ENCODE peak calls at places on chromosome 10, in eight cellular contexts. One of them, this sample, is unnamed.

GRCh38 chr10:65793738-65794425 is 1132.0 kb upstream of the LRRTM3 start:
- DNase-seq in AML-193: no peak
- DNase-seq in HepG2: no peak
- DNase-seq in lung microvascular endothelial cell: no peak
- DNase-seq in erythroblast: no peak
- DNase-seq in activated CD4-positive, alpha-beta T cell treated with anti-CD3 and anti-CD28 coated beads for 48 hours: no peak
- DNase-seq in left kidney: no peak
- DNase-seq in KBM-7: no peak
- DNase-seq in this sample: no peak

GRCh38 chr10:114404171-114405010 is at the start of gene AFAP1L2:
- DNase-seq in KBM-7: no peak
- DNase-seq in activated CD4-positive, alpha-beta T cell treated with anti-CD3 and anti-CD28 coated beads for 48 hours: no peak
- DNase-seq in lung microvascular endothelial cell: no peak
- DNase-seq in AML-193: no peak
- DNase-seq in erythroblast: no peak
- DNase-seq in HepG2: no peak
- DNase-seq in left kidney: peak; percentile 62
- DNase-seq in this sample: peak; percentile 66

GRCh38 chr10:63628526-63629362 is 107.5 kb downstream of the REEP3 start:
- DNase-seq in HepG2: peak; percentile 23
- DNase-seq in erythroblast: peak; percentile 72
- DNase-seq in left kidney: peak; percentile 93
- DNase-seq in KBM-7: peak; percentile 94
- DNase-seq in activated CD4-positive, alpha-beta T cell treated with anti-CD3 and anti-CD28 coated beads for 48 hours: no peak
- DNase-seq in AML-193: peak; percentile 85
- DNase-seq in lung microvascular endothelial cell: peak; percentile 77
- DNase-seq in this sample: peak; percentile 61

GRCh38 chr10:100020883-100021248 is 11.1 kb upstream of the DNMBP start:
- DNase-seq in KBM-7: no peak
- DNase-seq in activated CD4-positive, alpha-beta T cell treated with anti-CD3 and anti-CD28 coated beads for 48 hours: no peak
- DNase-seq in lung microvascular endothelial cell: no peak
- DNase-seq in left kidney: peak; percentile 28
- DNase-seq in erythroblast: no peak
- DNase-seq in HepG2: no peak
- DNase-seq in AML-193: no peak
- DNase-seq in this sample: no peak

GRCh38 chr10:129329375-129330040 is 137.5 kb upstream of the MGMT start:
- DNase-seq in KBM-7: no peak
- DNase-seq in AML-193: no peak
- DNase-seq in erythroblast: no peak
- DNase-seq in left kidney: peak; percentile 87
- DNase-seq in HepG2: no peak
- DNase-seq in lung microvascular endothelial cell: no peak
- DNase-seq in activated CD4-positive, alpha-beta T cell treated with anti-CD3 and anti-CD28 coated beads for 48 hours: no peak
- DNase-seq in this sample: no peak

GRCh38 chr10:1962025-1962424 is 224.7 kb upstream of the ADARB2 start:
- DNase-seq in erythroblast: no peak
- DNase-seq in KBM-7: no peak
- DNase-seq in left kidney: no peak
- DNase-seq in lung microvascular endothelial cell: no peak
- DNase-seq in HepG2: no peak
- DNase-seq in activated CD4-positive, alpha-beta T cell treated with anti-CD3 and anti-CD28 coated beads for 48 hours: no peak
- DNase-seq in AML-193: no peak
- DNase-seq in this sample: no peak

GRCh38 chr10:35004651-35005050 is 85.5 kb downstream of the CUL2 start:
- DNase-seq in AML-193: no peak
- DNase-seq in lung microvascular endothelial cell: no peak
- DNase-seq in left kidney: no peak
- DNase-seq in HepG2: no peak
- DNase-seq in erythroblast: no peak
- DNase-seq in KBM-7: peak; percentile 60
- DNase-seq in activated CD4-positive, alpha-beta T cell treated with anti-CD3 and anti-CD28 coated beads for 48 hours: no peak
- DNase-seq in this sample: no peak

GRCh38 chr10:36331121-36331520 is 689.0 kb upstream of the FZD8 start:
- DNase-seq in erythroblast: no peak
- DNase-seq in KBM-7: no peak
- DNase-seq in AML-193: no peak
- DNase-seq in activated CD4-positive, alpha-beta T cell treated with anti-CD3 and anti-CD28 coated beads for 48 hours: no peak
- DNase-seq in lung microvascular endothelial cell: peak; percentile 7
- DNase-seq in HepG2: no peak
- DNase-seq in left kidney: no peak
- DNase-seq in this sample: no peak

GRCh38 chr10:115909962-115910361 is 363.0 kb downstream of the GFRA1 start:
- DNase-seq in KBM-7: no peak
- DNase-seq in AML-193: no peak
- DNase-seq in erythroblast: no peak
- DNase-seq in HepG2: no peak
- DNase-seq in left kidney: no peak
- DNase-seq in lung microvascular endothelial cell: no peak
- DNase-seq in activated CD4-positive, alpha-beta T cell treated with anti-CD3 and anti-CD28 coated beads for 48 hours: no peak
- DNase-seq in this sample: no peak

GRCh38 chr10:59678884-59679301 is 30.8 kb downstream of the SLC16A9 start:
- DNase-seq in activated CD4-positive, alpha-beta T cell treated with anti-CD3 and anti-CD28 coated beads for 48 hours: peak; percentile 2
- DNase-seq in lung microvascular endothelial cell: no peak
- DNase-seq in KBM-7: no peak
- DNase-seq in erythroblast: no peak
- DNase-seq in left kidney: no peak
- DNase-seq in HepG2: no peak
- DNase-seq in AML-193: no peak
- DNase-seq in this sample: no peak

GRCh38 chr10:21860718-21861117 is 142.8 kb downstream of the DNAJC1 start:
- DNase-seq in AML-193: no peak
- DNase-seq in HepG2: no peak
- DNase-seq in KBM-7: no peak
- DNase-seq in left kidney: no peak
- DNase-seq in erythroblast: no peak
- DNase-seq in activated CD4-positive, alpha-beta T cell treated with anti-CD3 and anti-CD28 coated beads for 48 hours: no peak
- DNase-seq in lung microvascular endothelial cell: no peak
- DNase-seq in this sample: no peak

GRCh38 chr10:32360884-32361283 is 13.9 kb upstream of the EPC1 start:
- DNase-seq in left kidney: no peak
- DNase-seq in activated CD4-positive, alpha-beta T cell treated with anti-CD3 and anti-CD28 coated beads for 48 hours: no peak
- DNase-seq in AML-193: no peak
- DNase-seq in KBM-7: no peak
- DNase-seq in HepG2: no peak
- DNase-seq in erythroblast: no peak
- DNase-seq in lung microvascular endothelial cell: no peak
- DNase-seq in this sample: no peak

GRCh38 chr10:15585303-15585715 is 134.4 kb downstream of the ITGA8 start:
- DNase-seq in activated CD4-positive, alpha-beta T cell treated with anti-CD3 and anti-CD28 coated beads for 48 hours: peak; percentile 66
- DNase-seq in left kidney: peak; percentile 88
- DNase-seq in AML-193: peak; percentile 46
- DNase-seq in KBM-7: peak; percentile 58
- DNase-seq in lung microvascular endothelial cell: peak; percentile 74
- DNase-seq in erythroblast: peak; percentile 58
- DNase-seq in HepG2: peak; percentile 27
- DNase-seq in this sample: peak; percentile 82

GRCh38 chr10:130973127-130973839 is 338.2 kb downstream of the TCERG1L start:
- DNase-seq in KBM-7: no peak
- DNase-seq in lung microvascular endothelial cell: no peak
- DNase-seq in AML-193: no peak
- DNase-seq in erythroblast: no peak
- DNase-seq in HepG2: no peak
- DNase-seq in left kidney: no peak
- DNase-seq in activated CD4-positive, alpha-beta T cell treated with anti-CD3 and anti-CD28 coated beads for 48 hours: no peak
- DNase-seq in this sample: no peak

GRCh38 chr10:34524369-34525091 is 290.6 kb downstream of the PARD3 start:
- DNase-seq in AML-193: no peak
- DNase-seq in KBM-7: no peak
- DNase-seq in erythroblast: no peak
- DNase-seq in left kidney: no peak
- DNase-seq in lung microvascular endothelial cell: no peak
- DNase-seq in HepG2: no peak
- DNase-seq in activated CD4-positive, alpha-beta T cell treated with anti-CD3 and anti-CD28 coated beads for 48 hours: no peak
- DNase-seq in this sample: no peak

GRCh38 chr10:124708246-124708779 is 35.9 kb downstream of the FAM53B start:
- DNase-seq in left kidney: peak; percentile 55
- DNase-seq in erythroblast: no peak
- DNase-seq in lung microvascular endothelial cell: peak; percentile 30
- DNase-seq in KBM-7: no peak
- DNase-seq in AML-193: no peak
- DNase-seq in activated CD4-positive, alpha-beta T cell treated with anti-CD3 and anti-CD28 coated beads for 48 hours: no peak
- DNase-seq in HepG2: peak; percentile 59
- DNase-seq in this sample: no peak

GRCh38 chr10:127990846-127991542 is 84.1 kb downstream of the PTPRE start:
- DNase-seq in KBM-7: no peak
- DNase-seq in left kidney: no peak
- DNase-seq in lung microvascular endothelial cell: peak; percentile 95
- DNase-seq in erythroblast: no peak
- DNase-seq in activated CD4-positive, alpha-beta T cell treated with anti-CD3 and anti-CD28 coated beads for 48 hours: peak; percentile 77
- DNase-seq in AML-193: no peak
- DNase-seq in HepG2: no peak
- DNase-seq in this sample: no peak

GRCh38 chr10:26057466-26057865 is 123.4 kb downstream of the MYO3A start:
- DNase-seq in erythroblast: no peak
- DNase-seq in KBM-7: no peak
- DNase-seq in HepG2: no peak
- DNase-seq in AML-193: no peak
- DNase-seq in lung microvascular endothelial cell: no peak
- DNase-seq in left kidney: no peak
- DNase-seq in activated CD4-positive, alpha-beta T cell treated with anti-CD3 and anti-CD28 coated beads for 48 hours: no peak
- DNase-seq in this sample: no peak

GRCh38 chr10:21889477-21890275 is 113.9 kb downstream of the DNAJC1 start:
- DNase-seq in left kidney: no peak
- DNase-seq in AML-193: no peak
- DNase-seq in lung microvascular endothelial cell: no peak
- DNase-seq in HepG2: no peak
- DNase-seq in KBM-7: no peak
- DNase-seq in activated CD4-positive, alpha-beta T cell treated with anti-CD3 and anti-CD28 coated beads for 48 hours: no peak
- DNase-seq in erythroblast: no peak
- DNase-seq in this sample: no peak

GRCh38 chr10:18000601-18001000 is 48.9 kb downstream of the SLC39A12 start:
- DNase-seq in left kidney: no peak
- DNase-seq in activated CD4-positive, alpha-beta T cell treated with anti-CD3 and anti-CD28 coated beads for 48 hours: no peak
- DNase-seq in lung microvascular endothelial cell: no peak
- DNase-seq in KBM-7: no peak
- DNase-seq in HepG2: no peak
- DNase-seq in erythroblast: no peak
- DNase-seq in AML-193: no peak
- DNase-seq in this sample: no peak

GRCh38 chr10:76657337-76658012 is 980.1 kb downstream of the KCNMA1 start:
- DNase-seq in activated CD4-positive, alpha-beta T cell treated with anti-CD3 and anti-CD28 coated beads for 48 hours: no peak
- DNase-seq in AML-193: no peak
- DNase-seq in KBM-7: no peak
- DNase-seq in lung microvascular endothelial cell: no peak
- DNase-seq in erythroblast: no peak
- DNase-seq in HepG2: no peak
- DNase-seq in left kidney: no peak
- DNase-seq in this sample: no peak

GRCh38 chr10:121862042-121862441 is 65.8 kb downstream of the ATE1 start:
- DNase-seq in HepG2: no peak
- DNase-seq in activated CD4-positive, alpha-beta T cell treated with anti-CD3 and anti-CD28 coated beads for 48 hours: no peak
- DNase-seq in AML-193: no peak
- DNase-seq in lung microvascular endothelial cell: no peak
- DNase-seq in left kidney: no peak
- DNase-seq in erythroblast: no peak
- DNase-seq in KBM-7: no peak
- DNase-seq in this sample: no peak

GRCh38 chr10:58756126-58756525 is 243.5 kb downstream of the BICC1 start:
- DNase-seq in AML-193: no peak
- DNase-seq in erythroblast: no peak
- DNase-seq in lung microvascular endothelial cell: no peak
- DNase-seq in activated CD4-positive, alpha-beta T cell treated with anti-CD3 and anti-CD28 coated beads for 48 hours: no peak
- DNase-seq in HepG2: no peak
- DNase-seq in left kidney: peak; percentile 46
- DNase-seq in KBM-7: no peak
- DNase-seq in this sample: no peak

This sample was measured in ecto neural progenitor cell.